ENCODE peak calls at places on chromosome 4, in five cellular contexts. Y, N, T, Q and C are unnamed samples.
A peak's percentile ranks its signal among the peaks of the same experiment; 100 is the strongest.

GRCh38 chr4:170374770-170375169 is 285.0 kb upstream of the AADAT start:
- DNase-seq in Q (no peak), T (no peak), Y (peak; percentile 16), N (no peak), C (peak; percentile 1)

GRCh38 chr4:116480486-116480990 is 604.8 kb downstream of the TRAM1L1 start:
- DNase-seq in Y (no peak), Q (no peak), N (no peak), T (no peak), C (no peak)

GRCh38 chr4:8278009-8278395 is 8.4 kb downstream of the HTRA3 start:
- DNase-seq in Y (no peak), T (no peak), N (peak; percentile 41), Q (peak; percentile 57), C (peak; percentile 32)

GRCh38 chr4:88119951-88120350 is 38.5 kb downstream of the ABCG2 start:
- DNase-seq in T (no peak), Y (no peak), Q (no peak), N (no peak), C (no peak)

GRCh38 chr4:7306021-7306420 is 113.7 kb downstream of the SORCS2 start:
- DNase-seq in Y (no peak), Q (no peak), N (peak; percentile 49), T (no peak), C (no peak)

GRCh38 chr4:118835896-118836762 is at the start of gene SEC24D:
- DNase-seq in N (peak; percentile 98), Q (peak; percentile 94), Y (peak; percentile 90), T (peak; percentile 90), C (peak; percentile 89)

GRCh38 chr4:103934178-103934789 is 214.5 kb upstream of the TACR3 start:
- DNase-seq in Y (no peak), T (peak; percentile 34), N (no peak), Q (no peak), C (peak; percentile 61)

GRCh38 chr4:112418092-112418491 is 97.9 kb downstream of the NEUROG2 start:
- DNase-seq in N (no peak), Y (no peak), Q (no peak), T (no peak), C (no peak)

GRCh38 chr4:19748470-19748869 is 503.2 kb upstream of the SLIT2 start:
- DNase-seq in T (peak; percentile 37), Y (no peak), N (no peak), Q (no peak), C (peak; percentile 97)

GRCh38 chr4:7434766-7435150 is at the start of gene PSAPL1:
- DNase-seq in N (peak; percentile 89), Q (peak; percentile 86), Y (no peak), T (peak; percentile 19), C (peak; percentile 47)

GRCh38 chr4:88162636-88163035 is 4.2 kb upstream of the ABCG2 start:
- DNase-seq in Q (no peak), Y (no peak), N (no peak), T (no peak), C (no peak)

GRCh38 chr4:166044871-166045270 is 171.8 kb downstream of the TLL1 start:
- DNase-seq in T (no peak), N (no peak), Q (no peak), Y (no peak), C (no peak)

GRCh38 chr4:26326791-26327190 is 6.0 kb downstream of the RBPJ start:
- DNase-seq in Q (no peak), N (no peak), Y (no peak), T (no peak), C (peak; percentile 74)

GRCh38 chr4:181569553-181569952 is 673.6 kb upstream of the TENM3 start:
- DNase-seq in N (no peak), Q (no peak), Y (no peak), T (no peak), C (peak; percentile 65)
- TF ChIP-seq CTCF in N (no peak), Q (peak; percentile 32), Y (peak; percentile 27), T (peak; percentile 46), C (peak; percentile 63)

GRCh38 chr4:3303445-3303824 is 10.6 kb downstream of the RGS12 start:
- DNase-seq in T (no peak), Q (no peak), Y (no peak), N (peak; percentile 16), C (no peak)
- H3K4me3 ChIP-seq in T (no peak overlapping the region), Q (no peak overlapping the region), Y (no peak overlapping the region), N (no peak overlapping the region), C (no peak overlapping the region)

GRCh38 chr4:76246025-76246424 is 5.5 kb upstream of the FAM47E start:
- DNase-seq in N (no peak), T (no peak), Y (no peak), Q (no peak), C (no peak)
- TF ChIP-seq CTCF in N (no peak), T (peak; percentile 23), Y (no peak), Q (peak; percentile 10), C (no peak)

GRCh38 chr4:38150021-38150671 is 189.9 kb downstream of the PTTG2 start:
- DNase-seq in Q (no peak), N (no peak), Y (no peak), T (no peak), C (peak; percentile 57)
- H3K4me3 ChIP-seq in Q (no peak overlapping the region), N (no peak overlapping the region), Y (no peak overlapping the region), T (no peak overlapping the region), C (no peak overlapping the region)

GRCh38 chr4:181971973-181972372 is 271.2 kb upstream of the TENM3 start:
- DNase-seq in N (no peak), T (no peak), Y (no peak), Q (no peak), C (peak; percentile 54)
- TF ChIP-seq CTCF in N (no peak), T (no peak), Y (no peak), Q (no peak), C (no peak)

GRCh38 chr4:54226399-54227260 is 2.5 kb upstream of the PDGFRA start:
- DNase-seq in Y (no peak), T (peak; percentile 51), N (peak; percentile 76), Q (peak; percentile 74), C (peak; percentile 89)

GRCh38 chr4:54229631-54230478 is 762 bp downstream of the PDGFRA start:
- DNase-seq in T (no peak), Q (no peak), Y (no peak), N (peak; percentile 82), C (peak; percentile 45)

GRCh38 chr4:54227261-54228063 is 1.6 kb upstream of the PDGFRA start:
- DNase-seq in T (no peak), Y (peak; percentile 44), N (no peak), Q (no peak), C (peak; percentile 76)

GRCh38 chr4:54228563-54229501 is at the start of gene PDGFRA:
- DNase-seq in Q (no peak), Y (no peak), N (no peak), T (peak; percentile 57), C (peak; percentile 99)

DNA sequence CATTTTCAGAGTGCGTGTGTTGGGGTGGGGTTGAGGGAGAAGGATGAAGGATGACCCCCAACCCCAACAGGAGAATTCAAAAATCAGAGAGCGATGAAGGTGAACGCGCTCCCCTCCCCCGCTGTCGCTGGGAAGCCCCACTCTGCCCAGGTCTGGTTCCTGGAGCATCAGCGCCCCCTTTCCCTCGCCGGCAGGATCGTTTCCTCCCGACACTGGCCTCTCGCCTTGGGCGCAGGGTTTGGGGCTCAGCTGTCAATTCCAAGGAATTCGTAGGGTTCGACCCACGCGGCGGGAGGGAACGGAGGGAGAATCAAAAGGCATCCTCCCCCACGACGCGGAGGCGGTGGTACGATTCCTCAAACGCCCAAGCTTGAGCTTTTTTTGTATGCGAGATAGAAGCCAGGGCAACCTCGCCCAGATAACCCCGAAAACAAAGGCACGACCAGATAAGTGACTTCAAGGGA is 997 bp upstream of the PDGFRA start:
- DNase-seq in N (peak; percentile 83), Q (peak; percentile 80), Y (no peak), T (peak; percentile 58), C (peak; percentile 90)
- H3K4me3 ChIP-seq in N (peak overlapping the region; percentile 2), Q (peak overlapping the region; percentile 49), Y (peak overlapping the region; percentile 49), T (no peak overlapping the region), C (peak overlapping the region; percentile 98)